ENCODE peak calls at places on chromosomes 3 and 15, in six cellular contexts. E is HCT116, J is HepG2, F is H1, X is K562, T is GM12878. I is an unnamed sample.

GRCh38 chr3:47009225-47010049 is 30.0 kb downstream of the NBEAL2 start:
- DNase-seq in J (no peak), X (no peak), E (no peak), F (peak), T (peak), I (no peak)

GRCh38 chr3:33808559-33808958 is 10.1 kb downstream of the PDCD6IP start:
- DNase-seq in T (no peak), F (no peak), X (no peak), J (no peak), E (no peak), I (no peak)

GRCh38 chr3:155960060-155960459 is 89.6 kb downstream of the GMPS start:
- DNase-seq in J (no peak), E (no peak), X (no peak), T (no peak), F (no peak), I (no peak)

GRCh38 chr3:51501833-51502561 is 2.2 kb upstream of the DCAF1 start:
- DNase-seq in F (peak), J (peak), E (peak), T (peak), X (peak), I (peak)

GRCh38 chr3:4885322-4885721 is 93.9 kb upstream of the BHLHE40 start:
- DNase-seq in T (no peak), F (no peak), E (no peak), X (no peak), J (no peak), I (no peak)

GRCh38 chr3:41216422-41216821 is 17.1 kb downstream of the CTNNB1 start:
- DNase-seq in T (no peak), X (no peak), J (no peak), E (no peak), F (no peak), I (no peak)

GRCh38 chr3:11001020-11001657 is 8.6 kb downstream of the SLC6A1 start:
- DNase-seq in F (no peak), J (peak), X (peak), E (no peak), T (no peak), I (no peak)

GRCh38 chr3:159894386-159894785 is 94.2 kb upstream of the IL12A start:
- DNase-seq in F (no peak), T (no peak), J (no peak), E (no peak), X (no peak), I (no peak)

GRCh38 chr15:97350813-97351212 is 609.7 kb upstream of the ARRDC4 start:
- DNase-seq in T (no peak), F (no peak), J (no peak), X (no peak), E (no peak), I (no peak)

GRCh38 chr3:4855676-4856075 is 123.6 kb upstream of the BHLHE40 start:
- DNase-seq in T (no peak), X (no peak), F (no peak), J (no peak), E (no peak), I (no peak)

GRCh38 chr3:45479627-45480026 is 91.3 kb downstream of the LARS2 start:
- DNase-seq in T (no peak), E (no peak), F (no peak), J (peak), X (no peak), I (no peak)

GRCh38 chr3:66538390-66538789 is 37.6 kb upstream of the LRIG1 start:
- DNase-seq in T (no peak), X (no peak), E (no peak), F (no peak), J (no peak), I (no peak)

GRCh38 chr15:47652213-47652852 is 65.0 kb upstream of the SEMA6D start:
- DNase-seq in T (no peak), E (no peak), J (no peak), X (no peak), F (no peak), I (no peak)

GRCh38 chr15:91704343-91704742 is 149.2 kb upstream of the SLCO3A1 start:
- DNase-seq in T (no peak), J (no peak), F (no peak), E (no peak), X (no peak), I (no peak)

GRCh38 chr15:91711384-91712082 is 142.0 kb upstream of the SLCO3A1 start:
- DNase-seq in T (no peak), X (no peak), F (no peak), J (no peak), E (no peak), I (no peak)

GRCh38 chr15:91710072-91710471 is 143.4 kb upstream of the SLCO3A1 start:
- DNase-seq in F (no peak), J (no peak), T (no peak), E (no peak), X (no peak), I (no peak)

DNA sequence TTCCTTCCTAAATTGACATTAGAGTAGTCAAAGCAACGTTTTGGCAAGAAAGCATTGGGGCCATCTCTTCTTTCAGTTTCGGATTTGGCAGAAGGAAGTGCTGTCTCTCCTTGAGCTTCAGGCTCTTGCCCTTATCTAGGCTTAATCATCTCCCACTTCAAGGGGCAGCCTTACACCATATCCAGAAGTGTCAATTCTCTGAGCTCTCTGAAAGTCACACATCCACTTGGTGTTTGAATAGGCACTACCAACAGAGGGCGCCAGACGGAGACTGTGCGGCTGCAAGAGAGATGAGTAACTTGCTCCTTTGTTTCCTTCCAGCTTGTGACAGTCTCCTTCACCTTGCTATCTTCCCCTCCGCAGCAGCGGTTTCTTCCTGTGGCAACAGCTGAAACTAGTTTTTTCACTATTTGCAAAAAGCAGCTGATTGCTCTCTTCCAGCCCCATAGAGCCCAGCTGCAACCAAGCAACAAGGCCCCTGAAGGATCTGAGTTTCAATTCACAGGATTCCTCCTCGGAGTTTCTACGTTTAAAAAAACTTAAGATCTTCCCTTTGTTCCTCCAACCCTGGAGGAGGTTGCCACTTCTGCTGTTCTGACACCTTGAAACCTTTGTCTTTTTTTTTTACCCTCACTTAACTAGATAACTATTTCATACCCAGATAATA is 147.0 kb upstream of the SLCO3A1 start:
- DNase-seq in F (peak), T (peak), X (peak), J (peak), E (peak), I (peak)
- H3K4me3 ChIP-seq in F (no peak), T (no peak), X (no peak), J (no peak), E (no peak), I (no peak)

GRCh38 chr15:90362936-90363212 is 10.8 kb downstream of the ZNF774 start:
- DNase-seq in T (no peak), X (peak), J (no peak), F (no peak), E (no peak), I (no peak)
- TF ChIP-seq ZNF274 in T (no peak), X (no peak), J (no peak), F (no peak), E (no peak), I (no peak)

GRCh38 chr15:49223536-49224274 is 53.7 kb downstream of the GALK2 start:
- DNase-seq in J (no peak), F (no peak), E (no peak), X (no peak), T (no peak), I (no peak)

GRCh38 chr15:49227602-49228001 is 57.6 kb downstream of the GALK2 start:
- DNase-seq in F (no peak), J (no peak), T (no peak), X (no peak), E (no peak), I (no peak)

GRCh38 chr15:49229922-49230321 is 59.9 kb downstream of the GALK2 start:
- DNase-seq in J (no peak), F (no peak), X (no peak), T (no peak), E (no peak), I (no peak)

GRCh38 chr15:49225572-49226281 is 55.7 kb downstream of the GALK2 start:
- DNase-seq in E (peak), X (peak), T (no peak), J (no peak), F (peak), I (no peak)
- TF ChIP-seq YY1 in E (no peak), X (no peak), T (no peak), J (no peak), F (no peak), I (no peak)

GRCh38 chr15:89680282-89680873 is 1.2 kb upstream of the PLIN1 start:
- DNase-seq in F (no peak), J (peak), X (no peak), T (no peak), E (no peak), I (no peak)
- H3K4me3 ChIP-seq in F (no peak), J (no peak), X (no peak), T (no peak), E (no peak), I (no peak)

DNA sequence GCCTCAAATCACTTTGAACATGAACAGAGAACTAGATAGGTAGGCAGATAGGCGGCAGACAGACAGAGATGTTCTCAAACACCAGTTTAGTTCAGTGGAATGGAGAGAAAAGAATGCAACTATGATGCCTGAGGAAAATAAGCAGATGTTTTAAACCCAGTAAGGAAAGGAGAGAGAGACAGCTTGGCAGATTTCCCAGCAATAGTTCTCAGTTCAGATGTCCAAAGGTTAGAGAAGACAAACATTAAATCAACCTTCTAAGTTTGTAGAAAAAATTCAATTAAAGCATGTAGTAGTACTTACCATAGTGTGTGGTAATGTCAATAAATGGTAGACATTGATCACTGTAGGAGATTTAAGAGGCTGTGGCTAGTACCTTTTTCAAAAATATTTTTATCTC is 209.7 kb upstream of the PFN2 start:
- DNase-seq in E (no peak), X (no peak), F (no peak), T (no peak), J (peak), I (no peak)
- TF ChIP-seq ZNF274 in E (no peak), X (no peak), F (no peak), T (no peak), J (no peak), I (no peak)

GRCh38 chr15:87777054-87777498 is 479.5 kb downstream of the NTRK3 start:
- DNase-seq in E (no peak), J (no peak), X (peak), T (no peak), F (no peak), I (no peak)
- TF ChIP-seq YY1 in E (no peak), J (no peak), X (no peak), T (no peak), F (no peak), I (no peak)

DNA sequence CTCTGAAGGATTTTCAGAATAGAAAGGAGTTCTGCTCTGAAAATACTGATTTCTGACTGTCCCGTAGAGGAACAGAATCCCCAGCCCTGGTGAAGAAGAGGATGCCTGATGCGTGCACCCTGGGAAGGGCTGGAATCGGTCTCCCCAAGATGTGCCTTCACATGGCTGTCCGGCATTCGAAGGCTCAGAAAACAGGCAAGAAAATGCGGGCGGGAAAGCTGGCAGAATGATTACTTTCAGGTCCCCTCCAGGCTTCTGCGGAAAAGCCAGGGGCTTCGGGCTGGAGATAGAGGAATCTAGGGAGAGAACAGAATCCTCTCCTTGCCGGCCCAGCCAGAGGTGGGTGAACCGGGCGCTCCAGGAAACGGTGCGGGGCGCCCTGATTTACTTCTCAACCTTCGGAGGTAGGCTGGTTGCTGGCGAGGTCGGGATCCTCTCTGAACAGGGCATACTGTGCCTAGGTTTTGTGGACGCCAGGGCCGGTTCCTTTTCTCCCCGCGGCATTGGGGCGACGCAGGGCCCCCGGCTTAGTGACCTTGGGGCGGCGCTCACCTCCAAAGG is 2.5 kb downstream of the FOXL2NB start:
- DNase-seq in X (no peak), E (no peak), F (no peak), T (no peak), J (no peak), I (no peak)
- H3K4me3 ChIP-seq in X (no peak), E (no peak), F (peak), T (no peak), J (peak), I (peak)

GRCh38 chr3:188686319-188686718 is 485.5 kb upstream of the TPRG1 start:
- DNase-seq in X (no peak), F (no peak), E (no peak), T (no peak), J (no peak), I (no peak)
- TF ChIP-seq ZNF274 in X (no peak), F (no peak), E (no peak), T (no peak), J (no peak), I (no peak)

GRCh38 chr15:40593588-40594428 is at the start of gene KNL1:
- DNase-seq in E (peak), X (peak), T (peak), F (peak), J (peak), I (peak)
- TF ChIP-seq YY1 in E (peak), X (peak), T (peak), F (peak), J (peak), I (peak)

DNA sequence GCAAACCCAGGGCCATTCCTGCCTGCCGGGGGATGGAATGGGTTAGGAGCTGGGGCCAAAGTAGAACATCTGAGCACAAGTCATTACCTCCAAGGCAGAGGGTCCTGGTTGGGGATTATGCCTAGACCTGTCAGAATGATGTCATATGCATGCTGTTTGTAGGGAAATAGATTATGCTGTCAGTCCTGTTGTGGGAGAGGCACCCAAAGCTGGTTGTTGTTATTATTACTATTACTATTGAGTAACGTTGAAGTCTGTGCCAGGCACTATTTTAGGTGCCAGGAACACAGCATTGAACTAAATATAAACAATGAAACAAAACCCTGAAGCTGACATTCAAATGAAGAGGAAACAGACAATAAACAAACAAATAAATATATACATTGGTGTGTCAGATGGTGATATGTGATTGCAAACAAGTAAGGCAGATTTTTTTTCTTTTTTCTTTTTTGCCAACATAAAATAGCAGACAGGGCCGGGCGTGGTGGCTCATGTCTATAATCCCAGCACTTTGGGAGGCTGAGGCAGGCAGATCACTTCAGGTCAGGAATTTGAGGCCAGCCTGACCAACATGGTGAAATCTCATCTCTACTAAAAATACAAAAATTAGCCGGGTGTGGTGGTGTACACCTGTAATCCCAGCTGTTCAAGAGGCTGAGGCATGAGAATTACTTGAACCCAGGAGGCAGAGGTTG is 2.0 kb downstream of the P4HTM start:
- DNase-seq in X (no peak), F (no peak), E (no peak), T (no peak), J (no peak), I (no peak)
- H3K4me3 ChIP-seq in X (no peak), F (no peak), E (peak), T (peak), J (no peak), I (no peak)

I was measured in NT2/D1.